ENCODE peak calls at places on chromosome 19, in six cellular contexts. T is pancreas, Q is upper lobe of right lung, W is PC-9, P is ascending aorta, A is neuronal stem cell. R is an unnamed sample.
A peak's percentile ranks its signal among the peaks of the same experiment; 100 is the strongest.

GRCh38 chr19:40716655-40717324 is at the start of the genes COQ8B and ITPKC:
- DNase-seq in T (peak; percentile 100), Q (peak; percentile 100), W (peak; percentile 99), P (peak; percentile 96), A (peak; percentile 98), R (peak; percentile 100)

GRCh38 chr19:17795495-17795856 is 538 bp downstream of the B3GNT3 start:
- DNase-seq in T (no peak), Q (no peak), W (no peak), P (no peak), A (no peak), R (no peak)

GRCh38 chr19:49977846-49978245 is 16.9 kb upstream of the SIGLEC11 start:
- DNase-seq in T (no peak), Q (no peak), W (no peak), P (no peak), A (no peak), R (no peak)

GRCh38 chr19:45215391-45216191 is 29.6 kb downstream of the EXOC3L2 start:
- DNase-seq in T (peak; percentile 77), Q (no peak), W (peak; percentile 56), P (no peak), A (no peak), R (no peak)

GRCh38 chr19:33064117-33064777 is 441 bp downstream of the RHPN2 start:
- DNase-seq in T (peak; percentile 78), Q (peak; percentile 83), W (peak; percentile 61), P (no peak), A (peak; percentile 17), R (peak; percentile 19)

GRCh38 chr19:50432658-50433057 is at the start of gene MYBPC2:
- DNase-seq in T (peak; percentile 65), Q (no peak), W (no peak), P (no peak), A (no peak), R (no peak)

GRCh38 chr19:28028881-28029280 is 1184.1 kb downstream of the UQCRFS1 start:
- DNase-seq in T (no peak), Q (no peak), W (no peak), P (no peak), A (no peak), R (no peak)

GRCh38 chr19:38736413-38737280 is 7.6 kb downstream of the CAPN12 start:
- DNase-seq in T (peak; percentile 83), Q (peak; percentile 91), W (peak; percentile 47), P (no peak), A (no peak), R (peak; percentile 69)

GRCh38 chr19:31532034-31532433 is 182.8 kb upstream of the TSHZ3 start:
- DNase-seq in T (no peak), Q (no peak), W (no peak), P (no peak), A (no peak), R (no peak)

GRCh38 chr19:13275016-13275722 is 125.0 kb downstream of the IER2 start:
- DNase-seq in T (no peak), Q (no peak), W (no peak), P (no peak), A (no peak), R (no peak)

GRCh38 chr19:12782174-12782423 is 6.7 kb upstream of the HOOK2 start:
- DNase-seq in T (no peak), Q (no peak), W (no peak), P (no peak), A (no peak), R (no peak)

GRCh38 chr19:56692496-56692895 is 20.9 kb upstream of the ZNF835 start:
- DNase-seq in T (no peak), Q (no peak), W (no peak), P (no peak), A (no peak), R (no peak)

GRCh38 chr19:53311897-53312296 is 21.7 kb upstream of the ZNF845 start:
- DNase-seq in T (no peak), Q (no peak), W (no peak), P (no peak), A (no peak), R (no peak)

GRCh38 chr19:2491130-2491801 is 15.3 kb downstream of the GADD45B start:
- DNase-seq in T (peak; percentile 96), Q (peak; percentile 96), W (peak; percentile 83), P (no peak), A (no peak), R (peak; percentile 82)

GRCh38 chr19:23769691-23770468 is 11.2 kb upstream of the ZNF681 start:
- DNase-seq in T (no peak), Q (no peak), W (no peak), P (no peak), A (no peak), R (no peak)

GRCh38 chr19:18091217-18091608 is 4.5 kb upstream of the IL12RB1 start:
- DNase-seq in T (no peak), Q (peak; percentile 87), W (no peak), P (peak; percentile 52), A (no peak), R (peak; percentile 43)

GRCh38 chr19:51779703-51780102 is 15.3 kb upstream of the FPR3 start:
- DNase-seq in T (no peak), Q (no peak), W (no peak), P (no peak), A (no peak), R (no peak)

GRCh38 chr19:45771331-45771933 is 2.4 kb upstream of the SIX5 start:
- DNase-seq in T (peak; percentile 77), Q (no peak), W (no peak), P (no peak), A (no peak), R (no peak)

GRCh38 chr19:17841810-17842662 is 5.7 kb downstream of the JAK3 start:
- DNase-seq in T (peak; percentile 87), Q (peak; percentile 79), W (peak; percentile 96), P (no peak), A (peak; percentile 99), R (peak; percentile 74)

GRCh38 chr19:10112037-10112751 is 701 bp downstream of the P2RY11 start:
- DNase-seq in T (no peak), Q (peak; percentile 79), W (no peak), P (no peak), A (no peak), R (no peak)

GRCh38 chr19:12997967-12998940 is 3.0 kb downstream of the NFIX start:
- DNase-seq in T (no peak), Q (no peak), W (no peak), P (no peak), A (no peak), R (peak; percentile 50)

GRCh38 chr19:49710372-49710951 is 19.5 kb downstream of the CPT1C start:
- DNase-seq in T (no peak), Q (no peak), W (no peak), P (no peak), A (no peak), R (no peak)

GRCh38 chr19:8335343-8336071 is 7.6 kb downstream of the KANK3 start:
- DNase-seq in T (no peak), Q (peak; percentile 69), W (peak; percentile 68), P (no peak), A (no peak), R (no peak)
- H3K4me3 ChIP-seq in T (peak overlapping the region; percentile 41), Q (no peak overlapping the region), W (peak overlapping the region; percentile 66), P (peak overlapping the region; percentile 55), A (peak overlapping the region; percentile 79), R (peak overlapping the region; percentile 54)

DNA sequence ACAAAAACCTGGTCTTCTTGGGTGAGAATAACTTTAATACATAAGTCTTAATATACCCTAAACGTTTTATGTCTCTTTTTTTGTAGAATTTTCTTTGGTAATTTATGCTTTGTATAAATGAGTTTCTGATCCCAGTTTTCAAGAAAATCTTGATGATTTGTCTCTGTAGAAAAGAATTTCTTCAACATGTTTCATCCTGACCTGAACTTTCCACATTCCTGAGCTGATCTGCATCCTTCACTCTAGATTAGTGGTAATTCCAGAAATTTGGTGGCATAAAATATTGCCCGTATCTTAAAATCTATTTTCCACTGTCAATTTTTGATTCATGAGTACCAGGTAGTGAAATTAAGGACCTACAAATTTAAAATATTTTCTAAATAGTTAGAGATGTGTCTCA is 16.3 kb downstream of the ZNF714 start:
- DNase-seq in T (no peak), Q (no peak), W (no peak), P (no peak), A (no peak), R (no peak)
- H3K36me3 ChIP-seq in T (no peaks in the 10 kb centered on the region), Q (no peaks in the 10 kb centered on the region), W (peaks cover 4% of the 10 kb centered on the region), P (no peaks in the 10 kb centered on the region), A (peaks cover 97% of the 10 kb centered on the region), R (no peaks in the 10 kb centered on the region)

DNA sequence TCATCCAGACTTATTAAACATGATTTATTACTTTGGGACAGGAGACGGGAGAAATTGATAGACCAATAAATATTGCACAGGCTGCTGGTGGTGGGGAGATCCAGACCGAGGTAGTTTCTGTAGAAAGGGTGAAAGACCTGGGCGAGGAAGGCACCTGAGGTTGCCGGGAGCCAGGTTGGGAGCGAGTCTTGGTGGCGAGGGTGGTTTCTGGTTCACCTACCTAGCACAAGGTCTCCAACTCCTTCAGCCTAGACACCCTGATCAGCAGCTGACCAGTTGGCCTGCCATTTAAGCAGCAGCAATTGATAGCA is 7.0 kb downstream of the EMP3 start:
- DNase-seq in T (no peak), Q (no peak), W (no peak), P (no peak), A (no peak), R (no peak)
- H3K4me1 ChIP-seq in T (peaks cover 24% of the 10 kb centered on the region), Q (peaks cover 33% of the 10 kb centered on the region), W (peaks cover 16% of the 10 kb centered on the region), P (no peaks in the 10 kb centered on the region), A (peaks cover 9% of the 10 kb centered on the region), R (peaks cover 22% of the 10 kb centered on the region)

DNA sequence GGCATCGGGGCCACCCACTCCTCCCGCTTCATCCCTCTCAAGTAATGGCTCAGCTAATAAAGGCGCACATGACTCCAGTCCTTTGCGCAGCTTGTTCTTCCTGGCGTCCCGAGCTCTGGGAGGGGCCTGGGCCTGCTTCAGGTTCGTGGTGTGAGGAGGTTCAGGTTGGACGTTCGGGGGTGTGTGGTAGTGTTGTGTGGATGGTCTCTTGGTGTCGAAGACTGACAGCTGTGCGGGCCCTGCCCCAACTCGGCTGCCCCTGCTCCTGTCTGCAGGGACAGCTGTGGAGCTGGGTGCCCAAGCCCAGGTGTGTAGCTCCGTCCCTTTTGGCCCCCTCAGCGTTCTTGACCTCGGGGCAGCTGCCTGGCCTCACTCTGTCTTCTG is 2.2 kb downstream of the RPS15 start:
- DNase-seq in T (no peak), Q (no peak), W (no peak), P (no peak), A (no peak), R (no peak)
- H3K4me3 ChIP-seq in T (no peak overlapping the region), Q (no peak overlapping the region), W (peak overlapping the region; percentile 76), P (no peak overlapping the region), A (no peak overlapping the region), R (no peak overlapping the region)

GRCh38 chr19:4360641-4361151 is 17.3 kb downstream of the MPND start:
- DNase-seq in T (peak; percentile 54), Q (no peak), W (no peak), P (no peak), A (no peak), R (no peak)

GRCh38 chr19:4360081-4360569 is 16.8 kb downstream of the MPND start:
- DNase-seq in T (no peak), Q (no peak), W (no peak), P (no peak), A (no peak), R (no peak)

GRCh38 chr19:4358709-4359626 is 15.6 kb downstream of the MPND start:
- DNase-seq in T (peak; percentile 53), Q (no peak), W (no peak), P (no peak), A (no peak), R (no peak)

GRCh38 chr19:4357921-4358326 is 14.6 kb downstream of the MPND start:
- DNase-seq in T (peak; percentile 56), Q (no peak), W (no peak), P (no peak), A (no peak), R (no peak)

GRCh38 chr19:4359627-4360000 is 16.3 kb downstream of the MPND start:
- DNase-seq in T (peak; percentile 57), Q (no peak), W (no peak), P (no peak), A (no peak), R (no peak)
- H3K36me3 ChIP-seq in T (peaks cover 30% of the 10 kb centered on the region), Q (peaks cover 66% of the 10 kb centered on the region), W (no peaks in the 10 kb centered on the region), P (peaks cover 64% of the 10 kb centered on the region), A (peaks cover 96% of the 10 kb centered on the region), R (peaks cover 67% of the 10 kb centered on the region)